ENCODE peak calls at places on chromosomes 5 and 9, in eight cellular contexts. Y is GM12878, R is transverse colon, G is testis, Z is tibial nerve, V is esophagus squamous epithelium, W is body of pancreas, X is A549. U is an unnamed sample.

GRCh38 chr9:114449236-114449635 is 56.0 kb downstream of the WHRN start:
- DNase-seq in Y (no peak), R (no peak), G (no peak), Z (no peak), V (no peak), W (no peak), X (no peak), U (no peak)

GRCh38 chr5:168943999-168944398 is 356.9 kb downstream of the SLIT3 start:
- DNase-seq in Y (no peak), R (no peak), G (no peak), Z (no peak), V (no peak), W (no peak), X (no peak), U (no peak)

GRCh38 chr5:143395638-143396352 is 7.7 kb downstream of the NR3C1 start:
- DNase-seq in Y (no peak), R (no peak), G (no peak), Z (no peak), V (no peak), W (no peak), X (no peak), U (no peak)

GRCh38 chr5:42825422-42826148 is 13.9 kb upstream of the SELENOP start:
- DNase-seq in Y (no peak), R (no peak), G (no peak), Z (no peak), V (no peak), W (no peak), X (no peak), U (no peak)

GRCh38 chr9:86082870-86083269 is 16.5 kb downstream of the GOLM1 start:
- DNase-seq in Y (no peak), R (no peak), G (no peak), Z (no peak), V (no peak), W (no peak), X (no peak), U (no peak)

GRCh38 chr5:33474004-33474403 is 33.2 kb downstream of the TARS1 start:
- DNase-seq in Y (no peak), R (no peak), G (no peak), Z (no peak), V (no peak), W (no peak), X (no peak), U (no peak)

GRCh38 chr5:146025108-146025507 is 80.3 kb downstream of the PLAC8L1 start:
- DNase-seq in Y (no peak), R (peak; percentile 43), G (no peak), Z (no peak), V (no peak), W (no peak), X (no peak), U (no peak)

GRCh38 chr9:87276851-87277251 is 220.8 kb upstream of the DAPK1 start:
- DNase-seq in Y (no peak), R (no peak), G (no peak), Z (no peak), V (no peak), W (no peak), X (no peak), U (no peak)

GRCh38 chr5:171478946-171479775 is 59.7 kb downstream of the FGF18 start:
- DNase-seq in Y (no peak), R (no peak), G (no peak), Z (no peak), V (no peak), W (no peak), X (no peak), U (peak; percentile 19)

GRCh38 chr9:133168432-133168831 is 4.7 kb upstream of the GBGT1 start:
- DNase-seq in Y (no peak), R (no peak), G (no peak), Z (no peak), V (no peak), W (no peak), X (no peak), U (no peak)

GRCh38 chr5:14268236-14268701 is 125.1 kb downstream of the TRIO start:
- DNase-seq in Y (no peak), R (no peak), G (no peak), Z (no peak), V (no peak), W (no peak), X (peak; percentile 69), U (no peak)

GRCh38 chr5:109410389-109411174 is 808 bp upstream of the PJA2 start:
- DNase-seq in Y (no peak), R (peak; percentile 87), G (peak; percentile 84), Z (peak; percentile 68), V (peak; percentile 32), W (peak; percentile 82), X (peak; percentile 43), U (peak; percentile 67)

GRCh38 chr9:90726215-90726614 is 75.4 kb upstream of the SYK start:
- DNase-seq in Y (no peak), R (no peak), G (no peak), Z (no peak), V (no peak), W (no peak), X (no peak), U (no peak)

GRCh38 chr5:111779260-111780254 is 22.6 kb upstream of the NREP start:
- DNase-seq in Y (no peak), R (no peak), G (no peak), Z (no peak), V (no peak), W (no peak), X (no peak), U (peak; percentile 38)

GRCh38 chr9:20512636-20513035 is 109.7 kb downstream of the MLLT3 start:
- DNase-seq in Y (no peak), R (no peak), G (no peak), Z (no peak), V (no peak), W (no peak), X (no peak), U (no peak)

GRCh38 chr9:20511680-20512079 is 110.6 kb downstream of the MLLT3 start:
- DNase-seq in Y (no peak), R (no peak), G (no peak), Z (no peak), V (no peak), W (no peak), X (no peak), U (no peak)

GRCh38 chr9:20512106-20512505 is 110.2 kb downstream of the MLLT3 start:
- DNase-seq in Y (no peak), R (no peak), G (no peak), Z (no peak), V (no peak), W (no peak), X (peak; percentile 8), U (no peak)

GRCh38 chr9:20509464-20509863 is 112.8 kb downstream of the MLLT3 start:
- DNase-seq in Y (no peak), R (no peak), G (no peak), Z (no peak), V (no peak), W (no peak), X (no peak), U (no peak)

GRCh38 chr9:20513126-20513913 is 109.0 kb downstream of the MLLT3 start:
- DNase-seq in Y (no peak), R (no peak), G (no peak), Z (no peak), V (no peak), W (no peak), X (no peak), U (no peak)
- H3K27ac ChIP-seq in Y (no peak overlapping the region), R (no peak overlapping the region), G (no peak overlapping the region), Z (no peak overlapping the region), V (no peak overlapping the region), W (no peak overlapping the region), X (peak overlapping the region; percentile 79), U (no peak overlapping the region)

GRCh38 chr5:93591323-93591945 is 8.4 kb downstream of the NR2F1 start:
- DNase-seq in Y (no peak), R (no peak), G (no peak), Z (no peak), V (no peak), W (no peak), X (no peak), U (no peak)
- TF ChIP-seq POLR2A in Y (no peak), R (no peak), G (no peak), Z (no peak), V (no peak), W (no peak), X (no peak), U (no peak)

GRCh38 chr9:125752070-125752628 is 5.0 kb downstream of the PBX3 start:
- DNase-seq in Y (no peak), R (no peak), G (no peak), Z (no peak), V (no peak), W (no peak), X (no peak), U (no peak)
- H3K4me3 ChIP-seq in Y (peak overlapping the region; percentile 63), R (no peak overlapping the region), G (no peak overlapping the region), Z (no peak overlapping the region), V (no peak overlapping the region), W (no peak overlapping the region), X (no peak overlapping the region), U (no peak overlapping the region)

GRCh38 chr9:16710888-16711287 is 159.6 kb downstream of the BNC2 start:
- DNase-seq in Y (no peak), R (no peak), G (no peak), Z (no peak), V (no peak), W (no peak), X (no peak), U (no peak)
- H3K27ac ChIP-seq in Y (no peak overlapping the region), R (no peak overlapping the region), G (no peak overlapping the region), Z (no peak overlapping the region), V (no peak overlapping the region), W (no peak overlapping the region), X (peak overlapping the region; percentile 49), U (no peak overlapping the region)

GRCh38 chr5:112923988-112924387 is 2.0 kb upstream of the REEP5 start:
- DNase-seq in Y (no peak), R (no peak), G (no peak), Z (no peak), V (no peak), W (no peak), X (no peak), U (no peak)

GRCh38 chr5:112918679-112919078 is 3.3 kb downstream of the REEP5 start:
- DNase-seq in Y (no peak), R (no peak), G (no peak), Z (no peak), V (no peak), W (no peak), X (no peak), U (peak; percentile 87)

GRCh38 chr5:112921833-112922817 is at the start of gene REEP5:
- DNase-seq in Y (no peak), R (peak; percentile 89), G (peak; percentile 82), Z (peak; percentile 56), V (peak; percentile 66), W (peak; percentile 91), X (peak; percentile 74), U (peak; percentile 88)

GRCh38 chr5:112923148-112923917 is 1.3 kb upstream of the REEP5 start:
- DNase-seq in Y (peak; percentile 83), R (no peak), G (no peak), Z (no peak), V (no peak), W (no peak), X (no peak), U (no peak)

GRCh38 chr5:112921031-112921832 is 795 bp downstream of the REEP5 start:
- DNase-seq in Y (no peak), R (peak; percentile 75), G (peak; percentile 70), Z (peak; percentile 31), V (no peak), W (peak; percentile 79), X (peak; percentile 69), U (peak; percentile 82)
- TF ChIP-seq POLR2A in Y (peak; percentile 5), R (no peak), G (no peak), Z (no peak), V (no peak), W (no peak), X (peak; percentile 31), U (peak; percentile 62)

U was measured in thyroid gland.